ENCODE peak calls at places on chromosomes 6 and 20, in seven cellular contexts. J is nephron progenitor cell; N is effector memory CD4-positive, alpha-beta T cell; T is hippocampal formation; C is HS-27A; Q is NCI-H2081; V is mesothelial cell of epicardium. Y is an unnamed sample.

GRCh38 chr6:72798196-72798595 is 176.3 kb downstream of the KCNQ5 start:
- DNase-seq in J (no peak), V (no peak), Q (no peak), C (no peak), N (no peak), T (no peak), Y (no peak)

GRCh38 chr6:149636116-149636515 is 12.4 kb downstream of the KATNA1 start:
- DNase-seq in J (no peak), N (no peak), Q (no peak), T (no peak), V (no peak), C (peak; percentile 64), Y (no peak)

GRCh38 chr6:195861-196360 is 96.4 kb upstream of the DUSP22 start:
- DNase-seq in J (no peak), N (peak; percentile 34), C (no peak), V (no peak), Q (no peak), T (no peak), Y (peak; percentile 49)

GRCh38 chr6:47106721-47107197 is 64.6 kb upstream of the ADGRF1 start:
- DNase-seq in T (no peak), C (no peak), J (no peak), N (no peak), V (no peak), Q (no peak), Y (no peak)

GRCh38 chr20:8368680-8369079 is 236.6 kb downstream of the PLCB1 start:
- DNase-seq in N (no peak), T (no peak), V (no peak), Q (no peak), J (no peak), C (no peak), Y (no peak)

GRCh38 chr6:26360451-26361416 is 4.3 kb upstream of the BTN3A2 start:
- DNase-seq in V (no peak), T (no peak), J (no peak), N (no peak), Q (no peak), C (no peak), Y (no peak)

GRCh38 chr20:4490595-4491280 is 231.0 kb upstream of the PRND start:
- DNase-seq in C (no peak), J (no peak), N (no peak), Q (no peak), T (no peak), V (no peak), Y (no peak)

GRCh38 chr6:38155576-38156204 is 336.2 kb downstream of the ZFAND3 start:
- DNase-seq in T (no peak), N (no peak), C (no peak), Q (no peak), J (no peak), V (no peak), Y (no peak)

GRCh38 chr6:79495246-79495645 is 42.0 kb downstream of the LCA5 start:
- DNase-seq in N (no peak), C (no peak), T (no peak), J (no peak), Q (no peak), V (no peak), Y (no peak)

GRCh38 chr6:128487746-128488145 is 32.7 kb downstream of the PTPRK start:
- DNase-seq in C (no peak), N (no peak), J (no peak), T (no peak), Q (no peak), V (no peak), Y (no peak)

GRCh38 chr6:38306915-38307314 is 332.8 kb downstream of the BTBD9 start:
- DNase-seq in N (no peak), T (no peak), V (no peak), C (no peak), J (no peak), Q (no peak), Y (no peak)

GRCh38 chr6:111997078-111997862 is 56.6 kb upstream of the CCN6 start:
- DNase-seq in T (peak; percentile 76), N (peak; percentile 64), Q (peak; percentile 81), J (peak; percentile 80), C (peak; percentile 43), V (peak; percentile 82), Y (peak; percentile 83)

GRCh38 chr6:49911252-49911651 is 44.9 kb upstream of the CRISP1 start:
- DNase-seq in J (no peak), T (no peak), Q (no peak), N (no peak), C (no peak), V (no peak), Y (no peak)

GRCh38 chr20:58714340-58714922 is 21.8 kb downstream of the NPEPL1 start:
- DNase-seq in V (peak; percentile 31), J (no peak), T (no peak), C (no peak), N (no peak), Q (no peak), Y (no peak)

Y was measured in natural killer cell treated with Interleukin-12 subunit alpha and Interleukin-12 subunit beta and Interleukin-15 and Interleukin-18, amount 100 ng/mL, for 72 hours.